ENCODE peak calls at places on chromosomes 1 and 21, in nine cellular contexts. F is CD8-positive, alpha-beta memory T cell; H is fibroblast of lung; I is Calu3; U is AG09309; Q is GM10248; O is fibroblast of mammary gland; G is A549; A is GM12878. E is an unnamed sample.

GRCh38 chr1:230163205-230163604 is 96.2 kb downstream of the GALNT2 start:
- DNase-seq in F (no peak), O (peak; percentile 96), G (no peak), Q (no peak), U (peak; percentile 66), I (no peak), A (no peak), H (peak; percentile 71), E (no peak)

GRCh38 chr1:21490774-21491482 is 18.3 kb upstream of the ALPL start:
- DNase-seq in I (peak; percentile 34), F (no peak), H (peak; percentile 63), O (peak; percentile 84), A (no peak), G (peak; percentile 67), Q (no peak), U (peak; percentile 52), E (no peak)

GRCh38 chr1:214213136-214213535 is 67.8 kb upstream of the SMYD2 start:
- DNase-seq in U (no peak), H (no peak), Q (no peak), O (peak; percentile 52), G (peak; percentile 84), F (no peak), I (no peak), A (no peak), E (no peak)

GRCh38 chr1:234140388-234140787 is 232.9 kb upstream of the COA6 start:
- DNase-seq in Q (no peak), A (no peak), I (no peak), H (no peak), O (no peak), U (no peak), G (peak; percentile 62), F (no peak), E (no peak)

GRCh38 chr21:42566524-42567180 is 53.0 kb downstream of the SLC37A1 start:
- DNase-seq in U (no peak), A (no peak), Q (no peak), O (no peak), H (no peak), F (peak; percentile 39), I (no peak), G (no peak), E (no peak)

GRCh38 chr21:41170442-41170841 is 2.5 kb downstream of the BACE2 start:
- DNase-seq in U (no peak), F (no peak), I (peak; percentile 76), Q (peak; percentile 37), O (peak; percentile 46), A (no peak), H (peak; percentile 23), G (peak; percentile 56), E (no peak)

GRCh38 chr1:201499795-201500669 is 6.9 kb downstream of the CSRP1 start:
- DNase-seq in F (no peak), Q (no peak), O (no peak), G (no peak), A (no peak), H (no peak), I (no peak), U (no peak), E (no peak)

GRCh38 chr1:228073870-228074545 is 8.5 kb upstream of the ARF1 start:
- DNase-seq in Q (no peak), F (peak; percentile 37), O (no peak), A (no peak), I (peak; percentile 57), U (no peak), H (no peak), G (no peak), E (no peak)

GRCh38 chr1:159510223-159510530 is 25.6 kb downstream of the OR10J5 start:
- DNase-seq in U (no peak), Q (no peak), O (no peak), F (no peak), H (no peak), G (no peak), I (no peak), A (no peak), E (no peak)

GRCh38 chr21:27715131-27715530 is 748.2 kb upstream of the ADAMTS5 start:
- DNase-seq in A (no peak), I (no peak), G (no peak), O (no peak), H (no peak), Q (no peak), F (no peak), U (no peak), E (no peak)

GRCh38 chr1:230501845-230502244 is 75.7 kb upstream of the PGBD5 start:
- DNase-seq in I (peak; percentile 33), U (no peak), G (no peak), O (no peak), Q (no peak), F (no peak), H (no peak), A (no peak), E (no peak)

GRCh38 chr1:97883823-97884222 is 37.0 kb downstream of the DPYD start:
- DNase-seq in U (no peak), A (no peak), Q (no peak), H (no peak), O (no peak), G (no peak), F (no peak), I (no peak), E (no peak)

GRCh38 chr1:214935258-214935657 is 147.3 kb upstream of the KCNK2 start:
- DNase-seq in F (no peak), G (no peak), O (no peak), H (peak; percentile 9), A (no peak), U (no peak), Q (no peak), I (no peak), E (no peak)

GRCh38 chr1:225224287-225224686 is 203.6 kb downstream of the LBR start:
- DNase-seq in I (no peak), G (no peak), Q (no peak), O (no peak), H (no peak), U (no peak), F (no peak), A (no peak), E (no peak)

GRCh38 chr1:211524521-211524920 is 32.6 kb upstream of the RD3 start:
- DNase-seq in U (no peak), G (no peak), O (no peak), I (no peak), H (no peak), A (no peak), Q (no peak), F (no peak), E (no peak)

GRCh38 chr1:64915381-64916274 is 50.7 kb downstream of the JAK1 start:
- DNase-seq in H (peak; percentile 73), A (no peak), O (peak; percentile 90), U (no peak), F (no peak), Q (no peak), G (peak; percentile 96), I (peak; percentile 64), E (no peak)

GRCh38 chr1:51936531-51936930 is 54.0 kb downstream of the RAB3B start:
- DNase-seq in O (peak; percentile 49), G (no peak), A (no peak), Q (no peak), I (no peak), U (no peak), H (peak; percentile 34), F (no peak), E (no peak)

GRCh38 chr1:166888710-166889109 is 12.6 kb upstream of the TADA1 start:
- DNase-seq in G (no peak), U (no peak), F (no peak), I (no peak), H (no peak), O (peak; percentile 4), Q (no peak), A (no peak), E (no peak)

GRCh38 chr1:162929177-162929576 is 68.2 kb upstream of the CCDC190 start:
- DNase-seq in O (no peak), I (no peak), G (no peak), U (no peak), A (no peak), H (no peak), Q (no peak), F (no peak), E (no peak)

GRCh38 chr1:169676001-169676400 is 35.4 kb downstream of the SELL start:
- DNase-seq in F (no peak), H (peak; percentile 30), I (peak; percentile 61), O (peak; percentile 80), A (no peak), Q (no peak), G (peak; percentile 57), U (peak; percentile 1), E (no peak)

GRCh38 chr1:203880606-203881005 is 19.2 kb downstream of the SNRPE start:
- DNase-seq in F (no peak), H (no peak), U (no peak), A (no peak), I (no peak), O (no peak), G (no peak), Q (no peak), E (no peak)

GRCh38 chr21:45105906-45106485 is 31.6 kb downstream of the ADARB1 start:
- DNase-seq in F (no peak), I (no peak), O (no peak), H (no peak), Q (no peak), A (no peak), U (no peak), G (no peak), E (no peak)

GRCh38 chr1:39625462-39626273 is 13.8 kb downstream of the HEYL start:
- DNase-seq in F (no peak), H (peak; percentile 85), I (no peak), U (no peak), Q (no peak), O (peak; percentile 52), A (no peak), G (no peak), E (no peak)

GRCh38 chr1:14815175-14815882 is 216.8 kb downstream of the KAZN start:
- DNase-seq in G (no peak), A (no peak), I (no peak), F (no peak), H (no peak), Q (no peak), O (no peak), U (no peak), E (no peak)

GRCh38 chr1:215635827-215636226 is 68.7 kb downstream of the KCTD3 start:
- DNase-seq in Q (no peak), F (no peak), G (no peak), A (no peak), H (no peak), I (no peak), U (no peak), O (no peak), E (no peak)

GRCh38 chr21:42164064-42164789 is 54.7 kb upstream of the ABCG1 start:
- DNase-seq in O (no peak), A (no peak), I (peak; percentile 48), H (peak; percentile 31), U (no peak), Q (peak; percentile 78), G (peak; percentile 24), F (peak; percentile 67), E (peak; percentile 16)

GRCh38 chr1:222171005-222171404 is 376.9 kb downstream of the HHIPL2 start:
- DNase-seq in F (no peak), H (peak; percentile 78), I (peak; percentile 16), A (peak; percentile 23), O (peak; percentile 76), U (peak; percentile 28), Q (peak; percentile 33), G (peak; percentile 40), E (peak; percentile 8)

GRCh38 chr1:171984850-171985485 is 143.7 kb downstream of the DNM3 start:
- DNase-seq in I (no peak), Q (peak; percentile 36), F (no peak), U (no peak), A (no peak), H (peak; percentile 64), G (peak; percentile 32), O (peak; percentile 52), E (peak; percentile 16)

GRCh38 chr1:94819945-94820746 is at the start of gene SLC44A3:
- DNase-seq in G (peak; percentile 20), H (peak; percentile 37), A (no peak), O (peak; percentile 29), U (no peak), I (peak; percentile 75), F (no peak), Q (no peak), E (no peak)

E was measured in GM12864.